ENCODE peak calls at places on chromosomes 11 and 22, in eight cellular contexts. H is cardiac fibroblast, Q is ovary, N is H9, T is right lobe of liver, M is transverse colon, K is progenitor cell of endocrine pancreas, B is heart left ventricle. Z is an unnamed sample.

GRCh38 chr11:134750619-134751018 is 338.6 kb upstream of the B3GAT1 start:
- DNase-seq in Q (no peak), N (no peak), T (no peak), H (no peak), M (no peak), K (no peak), B (no peak), Z (no peak)

GRCh38 chr11:10072142-10072541 is 221.9 kb downstream of the SBF2 start:
- DNase-seq in B (no peak), T (no peak), Q (no peak), K (no peak), H (peak), M (no peak), N (no peak), Z (no peak)

GRCh38 chr22:35892192-35892591 is 136.4 kb downstream of the RBFOX2 start:
- DNase-seq in H (peak), T (no peak), B (no peak), K (no peak), M (no peak), N (no peak), Q (no peak), Z (no peak)

GRCh38 chr11:116637766-116638165 is 135.0 kb downstream of the BUD13 start:
- DNase-seq in K (no peak), T (no peak), M (no peak), H (no peak), B (no peak), Q (no peak), N (no peak), Z (no peak)

GRCh38 chr22:36506637-36507517 is at the start of gene FOXRED2:
- DNase-seq in M (peak), B (peak), H (peak), K (peak), N (peak), T (peak), Q (peak), Z (peak)

GRCh38 chr11:120326228-120326627 is 1.1 kb downstream of the TLCD5 start:
- DNase-seq in K (no peak), Q (no peak), N (no peak), H (peak), M (no peak), T (no peak), B (no peak), Z (no peak)

GRCh38 chr11:94749367-94749766 is 18.8 kb upstream of the AMOTL1 start:
- DNase-seq in M (no peak), Q (no peak), K (no peak), T (no peak), N (no peak), B (no peak), H (no peak), Z (no peak)

GRCh38 chr11:78220218-78221157 is 31.8 kb downstream of the USP35 start:
- DNase-seq in H (no peak), B (no peak), K (no peak), N (peak), Q (no peak), T (peak), M (no peak), Z (no peak)

GRCh38 chr22:49643466-49643865 is 184.2 kb downstream of the BRD1 start:
- DNase-seq in K (no peak), B (no peak), H (no peak), T (no peak), Q (no peak), N (no peak), M (no peak), Z (no peak)

GRCh38 chr22:45860201-45860600 is 116.8 kb downstream of the WNT7B start:
- DNase-seq in K (no peak), B (no peak), M (no peak), T (no peak), N (no peak), H (no peak), Q (no peak), Z (no peak)

GRCh38 chr11:120655589-120655988 is 144.0 kb downstream of the GRIK4 start:
- DNase-seq in K (no peak), H (no peak), B (no peak), M (no peak), T (no peak), N (no peak), Q (no peak), Z (no peak)

GRCh38 chr22:43847376-43848289 is 14.7 kb downstream of the SULT4A1 start:
- DNase-seq in N (peak), Q (no peak), K (no peak), H (no peak), T (no peak), B (no peak), M (no peak), Z (no peak)

GRCh38 chr11:69102732-69103615 is 52.8 kb upstream of the SMIM38 start:
- DNase-seq in K (no peak), B (no peak), H (no peak), N (no peak), Q (no peak), M (no peak), T (no peak), Z (no peak)

GRCh38 chr11:106447631-106448191 is 370.2 kb downstream of the AASDHPPT start:
- DNase-seq in M (no peak), K (no peak), H (no peak), T (no peak), Q (no peak), B (no peak), N (no peak), Z (no peak)

GRCh38 chr22:29175312-29175835 is 30.3 kb upstream of the EMID1 start:
- DNase-seq in T (no peak), K (no peak), H (no peak), Q (no peak), B (no peak), N (no peak), M (no peak), Z (no peak)

GRCh38 chr22:29171721-29172120 is 34.0 kb upstream of the EMID1 start:
- DNase-seq in B (no peak), N (no peak), M (no peak), T (no peak), K (no peak), Q (no peak), H (no peak), Z (no peak)

GRCh38 chr22:29167032-29167911 is 38.4 kb upstream of the EMID1 start:
- DNase-seq in T (peak), K (no peak), H (no peak), N (no peak), Q (no peak), B (no peak), M (no peak), Z (no peak)

GRCh38 chr22:29172216-29172615 is 33.5 kb upstream of the EMID1 start:
- DNase-seq in N (no peak), H (no peak), B (no peak), T (no peak), M (no peak), K (no peak), Q (no peak), Z (no peak)
- TF ChIP-seq CTCF in N (no peak), H (no peak), B (no peak), T (no peak), M (no peak), K (no peak), Q (no peak), Z (no peak)

DNA sequence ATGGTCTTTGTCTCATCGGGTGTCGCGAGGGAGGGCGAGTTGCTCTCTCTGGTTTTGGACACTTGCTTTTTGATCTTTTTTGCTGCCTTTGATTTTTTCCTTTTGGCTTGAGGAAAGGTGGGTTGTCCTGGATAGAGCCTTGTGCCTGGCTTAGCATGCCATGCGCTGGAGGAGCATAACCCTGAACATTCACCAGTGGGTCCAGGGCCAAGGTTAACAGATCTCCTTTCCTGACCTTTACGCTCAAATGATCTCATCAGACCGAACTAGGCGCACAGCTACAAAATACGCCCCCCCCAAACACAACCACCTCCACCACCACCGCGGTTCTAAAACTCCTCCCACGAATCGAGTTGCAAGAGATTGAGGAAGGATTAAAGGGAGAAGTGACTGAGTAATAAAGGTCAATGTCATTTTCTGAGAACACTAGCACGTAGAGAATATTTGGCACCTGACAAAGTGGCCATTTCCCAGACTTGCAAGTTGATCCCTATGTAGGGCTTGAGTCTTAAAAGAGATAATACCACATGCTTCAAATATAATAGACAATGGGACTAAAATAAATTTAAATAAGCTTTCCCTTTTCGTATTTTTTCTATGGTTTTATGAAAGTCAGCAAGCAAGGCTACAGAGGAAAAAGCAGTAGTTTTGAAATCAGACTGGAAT is 48.7 kb upstream of the CADM1 start:
- DNase-seq in T (no peak), Q (no peak), B (no peak), K (no peak), M (no peak), N (no peak), H (no peak), Z (no peak)
- TF ChIP-seq CTCF in T (no peak), Q (no peak), B (no peak), K (no peak), M (no peak), N (no peak), H (no peak), Z (no peak)

DNA sequence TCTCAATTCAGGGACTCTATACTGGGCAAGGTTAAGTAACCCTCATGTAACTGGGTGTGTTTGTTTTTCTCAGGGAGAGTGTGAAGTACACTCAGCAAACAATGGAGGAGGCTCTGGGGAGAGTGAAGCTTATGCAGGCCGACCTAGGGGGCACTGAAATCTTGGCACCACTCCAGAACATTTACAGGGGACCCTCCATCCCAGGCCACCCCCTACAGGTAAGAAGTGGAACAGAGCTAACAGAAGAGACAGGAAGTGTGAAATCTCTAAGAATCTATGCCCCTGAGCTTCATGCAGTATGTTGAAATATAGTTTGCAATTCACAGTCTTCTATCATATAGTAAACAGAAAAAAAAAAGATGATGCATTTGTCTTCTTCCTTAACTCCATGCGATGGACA is 8.3 kb downstream of the VWA5A start:
- DNase-seq in N (peak), Q (no peak), M (no peak), H (no peak), T (no peak), B (no peak), K (no peak), Z (no peak)
- TF ChIP-seq CTCF in N (peak), Q (no peak), M (no peak), H (no peak), T (no peak), B (no peak), K (peak), Z (no peak)

DNA sequence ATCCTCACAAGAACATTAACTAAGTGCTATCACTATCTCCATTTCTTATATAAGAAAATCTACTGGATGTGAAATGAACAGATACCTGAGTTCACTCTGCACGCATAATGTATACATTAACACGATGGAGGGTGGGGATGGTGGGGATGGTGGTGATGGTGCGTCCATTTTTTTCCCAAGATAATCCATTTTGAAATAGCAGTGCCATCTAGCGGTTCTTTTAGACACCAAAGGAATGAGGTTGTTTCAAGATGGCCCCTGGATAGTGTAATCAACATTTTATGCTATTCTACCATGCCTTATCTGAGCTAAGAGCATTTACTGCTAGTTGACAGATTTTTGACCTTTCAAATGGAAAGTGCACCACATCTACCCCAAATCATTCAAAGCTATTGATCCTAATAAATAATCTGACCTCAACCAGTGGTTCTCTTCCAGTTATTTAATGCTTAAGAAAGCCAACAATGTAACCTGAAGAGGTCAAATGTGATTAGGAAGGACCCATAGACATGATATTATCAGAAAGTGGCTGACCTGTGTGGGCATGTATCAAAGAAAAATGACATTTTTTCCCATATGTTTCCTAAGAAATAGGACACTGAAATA is 714.7 kb upstream of the TENM4 start:
- DNase-seq in M (no peak), T (no peak), B (no peak), K (no peak), H (peak), N (no peak), Q (no peak), Z (no peak)
- TF ChIP-seq CTCF in M (peak), T (peak), B (peak), K (peak), H (peak), N (peak), Q (no peak), Z (no peak)

DNA sequence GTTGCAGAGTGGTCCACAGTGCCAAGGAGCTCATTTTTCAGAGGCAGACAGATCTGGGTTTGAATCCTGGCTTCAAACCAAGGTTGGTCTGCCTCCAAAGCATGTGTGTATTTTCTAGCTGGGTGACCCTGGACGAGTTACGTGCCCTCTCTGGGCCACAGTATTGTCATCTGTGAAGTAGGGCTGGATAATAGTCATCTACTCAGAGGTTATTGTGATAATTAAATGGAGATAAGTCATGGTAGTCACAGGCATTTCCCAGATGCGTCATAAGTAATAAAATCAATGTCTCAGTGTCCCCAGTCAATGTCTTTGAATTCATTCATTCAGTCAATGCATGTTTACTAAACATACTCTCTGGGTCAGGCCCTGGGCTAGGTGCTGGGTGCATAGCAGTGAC is 8.6 kb downstream of the OMP start:
- DNase-seq in N (no peak), B (no peak), M (no peak), Q (no peak), T (no peak), K (no peak), H (no peak), Z (no peak)
- TF ChIP-seq CTCF in N (no peak), B (no peak), M (no peak), Q (no peak), T (no peak), K (no peak), H (no peak), Z (no peak)

GRCh38 chr11:17351171-17351509 is 460 bp upstream of the NCR3LG1 start:
- DNase-seq in H (no peak), N (no peak), M (no peak), B (no peak), K (no peak), Q (no peak), T (no peak), Z (no peak)
- TF ChIP-seq CTCF in H (peak), N (peak), M (no peak), B (no peak), K (peak), Q (no peak), T (no peak), Z (no peak)